ENCODE peak calls at places on chromosomes 5 and 9, in six cellular contexts. K, Q, J, F, N and P are unnamed samples.

GRCh38 chr5:4258170-4258569 is 662.5 kb downstream of the IRX1 start:
- DNase-seq in K (no peak), Q (peak), J (no peak), N (no peak), F (no peak), P (no peak)

GRCh38 chr5:140596364-140596763 is 31.7 kb downstream of the SLC35A4 start:
- DNase-seq in N (no peak), Q (peak), J (no peak), K (no peak), F (no peak), P (peak)

GRCh38 chr5:135308245-135308644 is 90.8 kb downstream of the MACROH2A1 start:
- DNase-seq in J (no peak), N (no peak), K (peak), Q (no peak), F (no peak), P (peak)

GRCh38 chr5:37889612-37890317 is 49.9 kb upstream of the GDNF start:
- DNase-seq in F (no peak), K (peak), Q (peak), J (no peak), N (no peak), P (peak)

GRCh38 chr9:93896093-93896492 is 59.1 kb downstream of the BARX1 start:
- DNase-seq in Q (no peak), K (no peak), N (no peak), F (no peak), J (peak), P (no peak)

GRCh38 chr5:14082973-14083372 is 60.2 kb upstream of the TRIO start:
- DNase-seq in F (no peak), K (no peak), Q (no peak), J (no peak), N (no peak), P (no peak)

GRCh38 chr9:137123459-137123819 is 8.9 kb upstream of the DPP7 start:
- DNase-seq in F (no peak), K (no peak), N (no peak), J (no peak), Q (no peak), P (no peak)

GRCh38 chr9:81789751-81790150 is 100.4 kb upstream of the TLE1 start:
- DNase-seq in J (no peak), Q (no peak), K (peak), N (no peak), F (no peak), P (peak)

GRCh38 chr5:148796931-148797330 is 29.5 kb upstream of the ADRB2 start:
- DNase-seq in K (no peak), J (no peak), Q (peak), N (no peak), F (no peak), P (no peak)

GRCh38 chr5:883475-884181 is 9.0 kb downstream of the BRD9 start:
- DNase-seq in Q (no peak), J (peak), F (no peak), K (no peak), N (no peak), P (no peak)

DNA sequence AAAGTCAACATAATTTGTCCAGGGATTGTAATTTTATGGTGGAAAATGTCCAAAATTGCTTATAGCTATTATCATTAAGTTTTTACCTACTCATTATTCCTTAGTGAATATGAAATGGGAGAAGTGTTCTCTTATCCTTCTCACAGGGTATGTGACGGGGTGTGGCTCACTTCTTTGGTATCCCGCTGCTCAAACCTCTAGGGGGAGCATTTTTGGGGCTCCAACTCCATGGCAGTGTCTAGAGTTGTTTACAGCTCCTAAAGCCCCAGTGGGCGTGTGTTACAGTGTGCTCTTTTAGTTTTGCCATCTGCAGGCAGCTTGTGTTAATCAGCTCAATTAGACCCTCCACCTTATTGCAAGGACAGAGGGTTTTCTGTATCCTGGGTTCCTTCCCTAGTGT is 89.4 kb downstream of the CDKN2A start:
- DNase-seq in J (no peak), F (no peak), N (no peak), K (no peak), Q (no peak), P (no peak)
- TF ChIP-seq CTCF in J (no peak), F (no peak), N (no peak), K (no peak), Q (no peak), P (peak)

GRCh38 chr5:60257852-60258251 is 364.3 kb upstream of the PDE4D start:
- DNase-seq in Q (no peak), F (no peak), K (no peak), J (no peak), N (no peak), P (no peak)
- H3K4me3 ChIP-seq in Q (no peak), F (no peak), K (no peak), J (no peak), N (no peak), P (no peak)

GRCh38 chr5:43702293-43702692 is 99.3 kb downstream of the NNT start:
- DNase-seq in N (no peak), J (no peak), F (no peak), Q (no peak), K (no peak), P (no peak)
- TF ChIP-seq CTCF in N (no peak), J (no peak), F (no peak), Q (no peak), K (no peak), P (no peak)

GRCh38 chr9:18604971-18605370 is 131.0 kb downstream of the ADAMTSL1 start:
- DNase-seq in N (no peak), J (no peak), K (no peak), Q (no peak), F (no peak), P (no peak)

GRCh38 chr9:18606281-18606680 is 132.3 kb downstream of the ADAMTSL1 start:
- DNase-seq in J (no peak), Q (no peak), N (no peak), K (no peak), F (no peak), P (peak)

GRCh38 chr9:18608371-18608770 is 134.4 kb downstream of the ADAMTSL1 start:
- DNase-seq in K (no peak), Q (no peak), N (no peak), F (no peak), J (no peak), P (no peak)

GRCh38 chr9:18605763-18606162 is 131.8 kb downstream of the ADAMTSL1 start:
- DNase-seq in J (peak), K (peak), Q (no peak), N (no peak), F (no peak), P (peak)

GRCh38 chr9:18606831-18607230 is 132.9 kb downstream of the ADAMTSL1 start:
- DNase-seq in F (no peak), K (peak), Q (no peak), N (no peak), J (no peak), P (peak)
- H3K4me3 ChIP-seq in F (no peak), K (no peak), Q (no peak), N (no peak), J (no peak), P (no peak)

GRCh38 chr5:174903333-174903732 is 179.0 kb downstream of the MSX2 start:
- DNase-seq in Q (no peak), J (no peak), F (no peak), N (no peak), K (no peak), P (no peak)
- TF ChIP-seq CTCF in Q (no peak), J (no peak), F (peak), N (no peak), K (no peak), P (no peak)

DNA sequence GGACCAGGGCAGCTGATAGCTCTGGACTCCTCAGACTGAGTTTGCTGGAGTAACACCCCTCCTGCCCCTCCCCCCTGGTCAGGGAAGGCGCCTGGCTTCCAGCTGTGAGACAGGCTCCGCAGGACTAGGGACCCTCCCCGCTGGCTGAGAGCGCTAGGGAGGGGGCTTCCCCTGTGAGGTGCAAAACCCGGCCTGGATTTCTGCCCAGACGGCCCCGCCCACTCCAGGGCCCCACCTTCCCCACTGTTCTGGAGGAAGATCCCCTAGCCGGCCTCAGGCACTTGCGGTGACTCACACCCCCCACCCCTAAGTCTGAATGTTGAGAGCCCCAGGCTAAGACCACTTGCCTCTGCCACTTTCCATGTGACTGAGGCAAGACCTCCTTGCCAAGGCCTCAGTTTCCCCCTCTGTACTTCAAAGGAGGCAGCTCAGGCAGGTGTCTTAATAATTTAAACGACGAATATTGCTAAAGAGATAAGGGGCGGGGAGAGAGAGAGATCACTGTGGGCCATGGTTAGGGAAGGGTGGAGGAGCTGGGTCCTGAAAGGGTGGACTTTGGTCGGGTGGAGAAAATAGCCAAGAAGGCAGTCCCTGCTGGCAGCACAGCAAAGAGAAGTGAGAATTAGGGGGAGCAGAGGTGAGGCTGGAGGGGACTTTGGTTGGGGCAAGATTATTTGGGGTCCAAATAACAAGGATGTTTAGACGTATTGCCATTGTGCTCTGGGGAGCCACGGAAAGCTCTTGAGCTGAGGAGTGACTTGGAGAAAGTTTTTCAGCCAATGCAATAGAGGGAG is 1.0 kb upstream of the DAB2IP start:
- DNase-seq in N (peak), J (peak), K (no peak), Q (peak), F (no peak), P (no peak)
- H3K4me3 ChIP-seq in N (peak), J (peak), K (no peak), Q (no peak), F (peak), P (no peak)